ENCODE peak calls at places on chromosomes 16 and 17, in four cellular contexts. V is prostate gland, Q is mucosa of descending colon, F is tibial artery. Z is an unnamed sample. For H3K4me1, the result is how much of the 10 kb centered on the place peaks cover.

GRCh38 chr16:51872536-51872935 is 674.4 kb downstream of the TOX3 start:
- DNase-seq in V (no peak), Q (no peak), F (no peak), Z (no peak)

GRCh38 chr17:61809816-61810392 is 53.4 kb downstream of the BRIP1 start:
- DNase-seq in V (no peak), Q (no peak), F (no peak), Z (no peak)

GRCh38 chr17:82737981-82738877 is 2.8 kb downstream of the FN3K start:
- DNase-seq in V (no peak), Q (no peak), F (no peak), Z (peak)

GRCh38 chr16:5918553-5919127 is 821.0 kb upstream of the EEF2KMT start:
- DNase-seq in V (no peak), Q (peak), F (no peak), Z (no peak)

GRCh38 chr16:89210904-89211515 is 6.5 kb upstream of the ZNF778 start:
- DNase-seq in V (no peak), Q (no peak), F (no peak), Z (peak)

GRCh38 chr17:56165017-56165720 is 11.9 kb downstream of the ANKFN1 start:
- DNase-seq in V (no peak), Q (no peak), F (no peak), Z (no peak)

GRCh38 chr16:76193851-76194620 is 83.2 kb upstream of the CNTNAP4 start:
- DNase-seq in V (no peak), Q (peak), F (no peak), Z (no peak)

GRCh38 chr17:50396261-50397110 is 837 bp downstream of the LRRC59 start:
- DNase-seq in V (peak), Q (peak), F (no peak), Z (peak)

GRCh38 chr17:82400830-82401229 is 17.3 kb upstream of the HEXD start:
- DNase-seq in V (no peak), Q (peak), F (no peak), Z (peak)

GRCh38 chr17:74119960-74120359 is 83.5 kb upstream of the RPL38 start:
- DNase-seq in V (no peak), Q (no peak), F (no peak), Z (no peak)

GRCh38 chr17:59490259-59490658 is 75.2 kb upstream of the DHX40 start:
- DNase-seq in V (no peak), Q (no peak), F (no peak), Z (no peak)

GRCh38 chr16:54873081-54873480 is 57.6 kb upstream of the IRX5 start:
- DNase-seq in V (no peak), Q (no peak), F (no peak), Z (no peak)

GRCh38 chr17:4921320-4921719 is 10.8 kb upstream of the GP1BA start:
- DNase-seq in V (no peak), Q (no peak), F (no peak), Z (no peak)

DNA sequence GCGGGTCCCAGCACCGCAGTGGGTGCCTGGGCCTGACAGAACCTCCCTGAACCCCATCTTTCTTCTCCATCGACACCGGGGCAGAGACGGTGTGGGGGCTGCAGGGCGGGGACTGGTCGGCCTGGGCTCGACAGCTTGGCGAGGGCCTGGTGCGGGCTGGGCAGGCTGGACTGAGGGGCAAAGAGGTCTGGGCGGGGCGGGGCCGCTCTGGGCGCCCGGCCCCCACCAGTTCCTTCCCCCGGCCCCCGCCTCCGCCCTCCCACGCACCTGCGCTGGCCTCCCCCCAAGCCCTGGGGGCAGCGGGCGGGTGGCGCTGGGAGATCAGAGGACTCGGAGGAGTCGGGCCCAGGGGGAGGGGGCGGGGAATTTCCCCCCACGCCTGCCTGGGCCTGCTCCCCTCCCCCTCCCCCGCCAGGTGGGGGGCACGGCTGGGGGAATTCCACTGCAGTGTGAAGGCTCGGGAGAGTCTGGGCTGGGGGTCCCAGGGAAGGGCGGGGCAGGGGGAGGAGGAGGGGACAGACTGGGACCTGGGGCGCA is 933 bp upstream of the KREMEN2 start:
- DNase-seq in V (no peak), Q (no peak), F (no peak), Z (peak)
- H3K4me1 ChIP-seq in V (under half), Q (under half), F (half or more), Z (under half)

GRCh38 chr16:10881479-10882030 is 4.6 kb downstream of the CIITA start:
- DNase-seq in V (no peak), Q (no peak), F (no peak), Z (no peak)
- H3K4me1 ChIP-seq in V (under half), Q (under half), F (under half), Z (under half)

GRCh38 chr17:72417627-72418026 is 296.8 kb downstream of the SOX9 start:
- DNase-seq in V (no peak), Q (no peak), F (no peak), Z (no peak)
- H3K4me1 ChIP-seq in V (under half), Q (under half), F (under half), Z (under half)

GRCh38 chr16:9680021-9680655 is 502.1 kb downstream of the GRIN2A start:
- DNase-seq in V (no peak), Q (no peak), F (no peak), Z (no peak)

GRCh38 chr16:9683677-9684076 is 498.6 kb downstream of the GRIN2A start:
- DNase-seq in V (no peak), Q (no peak), F (no peak), Z (no peak)

GRCh38 chr16:9682320-9682719 is 499.9 kb downstream of the GRIN2A start:
- DNase-seq in V (no peak), Q (no peak), F (no peak), Z (no peak)

GRCh38 chr16:9680968-9681367 is 501.3 kb downstream of the GRIN2A start:
- DNase-seq in V (no peak), Q (no peak), F (no peak), Z (no peak)

DNA sequence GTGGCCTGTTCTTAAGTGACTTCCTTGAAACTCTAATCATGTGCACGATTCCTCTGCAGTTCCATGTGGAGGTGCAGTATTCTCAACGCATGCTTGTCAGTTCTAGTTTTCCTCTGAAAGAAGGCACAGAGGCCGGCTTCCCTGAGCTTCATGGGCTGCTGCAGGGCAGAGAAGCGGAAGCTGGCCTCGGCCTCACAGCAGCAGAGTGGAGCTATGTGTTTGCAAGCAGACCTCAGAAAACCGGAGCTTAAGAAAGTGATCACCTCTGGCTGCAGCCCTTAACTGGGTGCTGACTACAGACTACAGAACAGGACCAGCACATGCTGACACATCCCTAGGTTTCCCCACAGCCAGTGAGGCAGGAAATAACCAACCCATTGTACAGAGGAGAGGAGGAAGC is 500.7 kb downstream of the GRIN2A start:
- DNase-seq in V (no peak), Q (no peak), F (no peak), Z (no peak)
- H3K4me1 ChIP-seq in V (under half), Q (under half), F (under half), Z (under half)

GRCh38 chr17:44105941-44106340 is 17.5 kb downstream of the HDAC5 start:
- DNase-seq in V (no peak), Q (no peak), F (no peak), Z (no peak)

GRCh38 chr17:44105483-44105882 is 18.0 kb downstream of the HDAC5 start:
- DNase-seq in V (no peak), Q (no peak), F (no peak), Z (no peak)

GRCh38 chr17:44106801-44107200 is 16.6 kb downstream of the HDAC5 start:
- DNase-seq in V (no peak), Q (no peak), F (no peak), Z (no peak)

GRCh38 chr17:44108440-44109311 is 14.8 kb downstream of the HDAC5 start:
- DNase-seq in V (peak), Q (peak), F (peak), Z (peak)

DNA sequence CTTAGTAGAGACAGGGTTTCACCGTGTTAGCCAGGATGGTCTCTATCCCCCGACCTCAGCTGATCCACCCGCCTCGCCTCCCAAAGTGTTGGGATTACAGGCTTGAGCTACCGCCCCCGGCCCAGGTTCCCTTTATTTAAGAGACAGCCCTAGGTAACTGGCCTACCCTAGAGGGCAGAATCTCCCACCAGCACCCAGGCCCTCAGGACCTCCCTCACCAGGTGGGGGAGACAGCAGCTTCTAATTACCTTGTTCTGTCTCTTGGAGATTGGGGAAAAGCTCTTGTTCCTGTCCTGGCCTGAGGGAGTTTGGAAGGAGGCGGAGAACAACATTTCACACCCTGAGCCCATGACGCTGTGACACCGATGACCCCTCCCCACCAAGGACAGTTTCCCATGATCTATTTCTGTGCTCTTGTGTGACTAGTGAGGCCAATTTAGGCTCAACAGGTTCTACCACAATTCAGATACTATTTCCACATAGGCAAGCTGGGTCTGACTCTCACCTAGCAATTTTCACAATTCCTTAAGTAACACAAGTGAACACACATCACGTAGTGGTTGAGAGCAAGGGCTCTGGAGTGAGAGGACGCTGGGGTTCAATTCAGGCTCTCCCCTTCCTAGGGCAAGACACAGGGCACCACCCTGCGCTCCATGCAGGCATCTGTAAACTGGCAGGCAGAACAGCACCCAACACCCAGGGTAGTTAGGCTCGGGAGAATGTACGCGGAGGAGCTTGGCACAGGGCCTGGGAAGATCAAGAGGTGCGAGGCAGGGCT is 20.4 kb downstream of the HDAC5 start:
- DNase-seq in V (no peak), Q (no peak), F (no peak), Z (no peak)
- H3K4me1 ChIP-seq in V (under half), Q (under half), F (half or more), Z (under half)

DNA sequence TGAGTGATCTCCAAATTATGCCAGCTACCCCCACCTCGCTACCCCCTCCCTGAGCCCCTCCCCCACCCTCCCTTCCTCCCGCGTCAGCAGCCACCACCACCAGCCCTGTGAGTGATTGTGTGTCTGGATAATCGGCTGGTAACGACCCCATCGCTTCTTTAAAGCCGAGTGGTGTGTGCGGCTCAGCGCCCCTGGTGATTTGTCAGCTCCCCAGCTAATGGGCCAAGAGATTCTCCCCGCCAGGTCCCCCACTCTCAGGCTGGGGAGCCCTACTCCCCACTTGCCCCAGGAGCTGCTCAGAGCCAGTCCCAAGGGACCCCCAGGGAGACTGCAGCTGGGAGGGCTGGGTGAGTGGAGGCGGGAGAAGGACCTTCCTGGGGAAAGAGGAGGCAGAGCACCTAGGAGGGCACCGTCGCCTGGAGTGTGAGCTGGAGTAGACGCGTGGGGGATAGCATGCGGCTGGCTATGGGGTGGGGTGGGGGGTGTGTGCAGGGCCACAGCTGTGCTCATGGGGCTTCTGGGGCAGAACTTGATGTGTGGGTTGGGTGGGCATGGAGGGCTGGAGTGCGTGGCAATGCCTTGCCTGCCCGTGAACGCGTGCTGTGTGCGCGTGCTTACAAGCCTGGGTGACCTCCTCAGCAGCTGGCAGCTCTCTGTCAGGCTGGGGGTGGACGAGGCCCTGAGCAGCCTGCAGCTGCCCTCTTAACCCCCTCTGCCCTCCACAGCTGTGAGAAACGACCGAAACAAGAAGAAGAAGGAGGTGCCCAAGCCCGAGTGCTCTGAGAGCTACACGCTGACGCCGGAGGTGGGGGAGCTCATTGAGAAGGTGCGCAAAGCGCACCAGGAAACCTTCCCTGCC is 13.1 kb downstream of the GJD3 start:
- DNase-seq in V (no peak), Q (no peak), F (no peak), Z (no peak)
- H3K4me1 ChIP-seq in V (under half), Q (under half), F (half or more), Z (under half)

GRCh38 chr16:11575223-11575589 is 11.5 kb downstream of the LITAF start:
- DNase-seq in V (no peak), Q (no peak), F (no peak), Z (no peak)
- H3K4me1 ChIP-seq in V (under half), Q (under half), F (half or more), Z (under half)

Z was measured in pancreas.